ENCODE peak calls at places on chromosomes 12 and 14, in four cellular contexts. One of them, this sample, is unnamed.
A peak's percentile ranks its signal among the peaks of the same experiment; 100 is the strongest.

GRCh38 chr12:125001636-125002035 is 8.2 kb downstream of the BRI3BP start:
- DNase-seq in RWPE1: no peak
- DNase-seq in CD4-positive, alpha-beta T cell: no peak
- DNase-seq in dorsolateral prefrontal cortex: no peak
- DNase-seq in this sample: no peak

GRCh38 chr14:67643671-67644070 is 24.0 kb downstream of the ARG2 start:
- DNase-seq in RWPE1: no peak
- DNase-seq in CD4-positive, alpha-beta T cell: no peak
- DNase-seq in dorsolateral prefrontal cortex: no peak
- DNase-seq in this sample: no peak

GRCh38 chr12:65122661-65123060 is 1.6 kb upstream of the WIF1 start:
- DNase-seq in RWPE1: no peak
- DNase-seq in CD4-positive, alpha-beta T cell: no peak
- DNase-seq in dorsolateral prefrontal cortex: no peak
- DNase-seq in this sample: no peak

GRCh38 chr14:81247271-81247766 is 26.6 kb upstream of the GTF2A1 start:
- DNase-seq in RWPE1: no peak
- DNase-seq in CD4-positive, alpha-beta T cell: no peak
- DNase-seq in dorsolateral prefrontal cortex: no peak
- DNase-seq in this sample: no peak

GRCh38 chr14:72801381-72801812 is 92.5 kb downstream of the DPF3 start:
- DNase-seq in RWPE1: peak; percentile 82
- DNase-seq in CD4-positive, alpha-beta T cell: no peak
- DNase-seq in dorsolateral prefrontal cortex: no peak
- DNase-seq in this sample: no peak

GRCh38 chr14:55240526-55241178 is 30.6 kb upstream of the FBXO34 start:
- DNase-seq in RWPE1: no peak
- DNase-seq in CD4-positive, alpha-beta T cell: no peak
- DNase-seq in dorsolateral prefrontal cortex: no peak
- DNase-seq in this sample: peak; percentile 13

GRCh38 chr12:42696424-42697149 is 107.0 kb upstream of the PRICKLE1 start:
- DNase-seq in RWPE1: no peak
- DNase-seq in CD4-positive, alpha-beta T cell: no peak
- DNase-seq in dorsolateral prefrontal cortex: no peak
- DNase-seq in this sample: no peak

GRCh38 chr14:90808759-90809529 is 7.3 kb downstream of the TTC7B start:
- DNase-seq in RWPE1: no peak
- DNase-seq in CD4-positive, alpha-beta T cell: no peak
- DNase-seq in dorsolateral prefrontal cortex: no peak
- DNase-seq in this sample: no peak

GRCh38 chr14:78135450-78135891 is 34.7 kb upstream of the NRXN3 start:
- DNase-seq in RWPE1: peak; percentile 54
- DNase-seq in CD4-positive, alpha-beta T cell: no peak
- DNase-seq in dorsolateral prefrontal cortex: no peak
- DNase-seq in this sample: no peak

GRCh38 chr12:77686760-77687159 is 143.9 kb upstream of the NAV3 start:
- DNase-seq in RWPE1: no peak
- DNase-seq in CD4-positive, alpha-beta T cell: no peak
- DNase-seq in dorsolateral prefrontal cortex: no peak
- DNase-seq in this sample: no peak
- TF ChIP-seq CTCF in RWPE1: no peak
- TF ChIP-seq CTCF in CD4-positive, alpha-beta T cell: no peak
- TF ChIP-seq CTCF in dorsolateral prefrontal cortex: peak; percentile 18
- TF ChIP-seq CTCF in this sample: peak; percentile 35

GRCh38 chr14:53412819-53413664 is 259.9 kb upstream of the DDHD1 start:
- DNase-seq in RWPE1: peak; percentile 27
- DNase-seq in CD4-positive, alpha-beta T cell: no peak
- DNase-seq in dorsolateral prefrontal cortex: no peak
- DNase-seq in this sample: no peak
- TF ChIP-seq CTCF in RWPE1: peak; percentile 25
- TF ChIP-seq CTCF in CD4-positive, alpha-beta T cell: no peak
- TF ChIP-seq CTCF in dorsolateral prefrontal cortex: no peak
- TF ChIP-seq CTCF in this sample: peak; percentile 54

GRCh38 chr12:71950404-71950803 is 11.8 kb downstream of the TPH2 start:
- DNase-seq in RWPE1: no peak
- DNase-seq in CD4-positive, alpha-beta T cell: no peak
- DNase-seq in dorsolateral prefrontal cortex: no peak
- DNase-seq in this sample: no peak
- TF ChIP-seq CTCF in RWPE1: no peak
- TF ChIP-seq CTCF in CD4-positive, alpha-beta T cell: no peak
- TF ChIP-seq CTCF in dorsolateral prefrontal cortex: no peak
- TF ChIP-seq CTCF in this sample: no peak

GRCh38 chr12:123063535-123063934 is 83.1 kb downstream of the ARL6IP4 start:
- DNase-seq in RWPE1: no peak
- DNase-seq in CD4-positive, alpha-beta T cell: no peak
- DNase-seq in dorsolateral prefrontal cortex: no peak
- DNase-seq in this sample: no peak
- TF ChIP-seq CTCF in RWPE1: no peak
- TF ChIP-seq CTCF in CD4-positive, alpha-beta T cell: no peak
- TF ChIP-seq CTCF in dorsolateral prefrontal cortex: no peak
- TF ChIP-seq CTCF in this sample: peak; percentile 40

GRCh38 chr12:132272706-132273105 is 56.7 kb downstream of the GALNT9 start:
- DNase-seq in RWPE1: no peak
- DNase-seq in CD4-positive, alpha-beta T cell: no peak
- DNase-seq in dorsolateral prefrontal cortex: no peak
- DNase-seq in this sample: no peak

GRCh38 chr12:132275110-132275531 is 54.3 kb downstream of the GALNT9 start:
- DNase-seq in RWPE1: peak; percentile 78
- DNase-seq in CD4-positive, alpha-beta T cell: no peak
- DNase-seq in dorsolateral prefrontal cortex: peak; percentile 77
- DNase-seq in this sample: no peak

GRCh38 chr12:132276066-132276719 is 53.2 kb downstream of the GALNT9 start:
- DNase-seq in RWPE1: no peak
- DNase-seq in CD4-positive, alpha-beta T cell: no peak
- DNase-seq in dorsolateral prefrontal cortex: no peak
- DNase-seq in this sample: no peak

GRCh38 chr12:132275631-132276030 is 53.8 kb downstream of the GALNT9 start:
- DNase-seq in RWPE1: no peak
- DNase-seq in CD4-positive, alpha-beta T cell: no peak
- DNase-seq in dorsolateral prefrontal cortex: no peak
- DNase-seq in this sample: no peak

DNA sequence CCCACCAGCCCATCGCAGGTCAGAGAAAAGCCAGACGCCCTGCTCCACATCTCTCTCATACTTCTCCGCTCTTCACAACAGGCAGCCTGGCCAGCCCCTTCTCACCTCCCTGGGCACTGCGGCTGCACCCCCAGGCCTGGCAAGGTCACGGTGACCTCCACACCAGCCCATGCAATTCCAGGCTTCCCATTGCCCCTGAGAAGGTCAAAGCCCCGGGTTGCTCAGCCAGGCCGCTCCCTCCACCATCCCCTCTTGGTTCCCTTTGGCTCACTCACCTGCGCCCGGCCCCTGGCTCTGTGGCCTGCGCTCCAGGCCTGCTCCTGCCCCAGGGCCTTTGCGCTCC is 55.4 kb downstream of the GALNT9 start:
- DNase-seq in RWPE1: no peak
- DNase-seq in CD4-positive, alpha-beta T cell: no peak
- DNase-seq in dorsolateral prefrontal cortex: no peak
- DNase-seq in this sample: no peak
- TF ChIP-seq CTCF in RWPE1: no peak
- TF ChIP-seq CTCF in CD4-positive, alpha-beta T cell: no peak
- TF ChIP-seq CTCF in dorsolateral prefrontal cortex: no peak
- TF ChIP-seq CTCF in this sample: no peak

GRCh38 chr12:49018282-49019119 is at the start of gene PRKAG1:
- DNase-seq in RWPE1: peak; percentile 99
- DNase-seq in CD4-positive, alpha-beta T cell: peak; percentile 98
- DNase-seq in dorsolateral prefrontal cortex: peak; percentile 97
- DNase-seq in this sample: peak; percentile 90

GRCh38 chr12:49021292-49021915 is 2.8 kb upstream of the PRKAG1 start:
- DNase-seq in RWPE1: no peak
- DNase-seq in CD4-positive, alpha-beta T cell: no peak
- DNase-seq in dorsolateral prefrontal cortex: no peak
- DNase-seq in this sample: no peak

GRCh38 chr12:49020441-49020840 is 1.9 kb upstream of the PRKAG1 start:
- DNase-seq in RWPE1: no peak
- DNase-seq in CD4-positive, alpha-beta T cell: no peak
- DNase-seq in dorsolateral prefrontal cortex: no peak
- DNase-seq in this sample: no peak

GRCh38 chr12:49019120-49019430 is 499 bp upstream of the PRKAG1 start:
- DNase-seq in RWPE1: no peak
- DNase-seq in CD4-positive, alpha-beta T cell: no peak
- DNase-seq in dorsolateral prefrontal cortex: no peak
- DNase-seq in this sample: no peak

DNA sequence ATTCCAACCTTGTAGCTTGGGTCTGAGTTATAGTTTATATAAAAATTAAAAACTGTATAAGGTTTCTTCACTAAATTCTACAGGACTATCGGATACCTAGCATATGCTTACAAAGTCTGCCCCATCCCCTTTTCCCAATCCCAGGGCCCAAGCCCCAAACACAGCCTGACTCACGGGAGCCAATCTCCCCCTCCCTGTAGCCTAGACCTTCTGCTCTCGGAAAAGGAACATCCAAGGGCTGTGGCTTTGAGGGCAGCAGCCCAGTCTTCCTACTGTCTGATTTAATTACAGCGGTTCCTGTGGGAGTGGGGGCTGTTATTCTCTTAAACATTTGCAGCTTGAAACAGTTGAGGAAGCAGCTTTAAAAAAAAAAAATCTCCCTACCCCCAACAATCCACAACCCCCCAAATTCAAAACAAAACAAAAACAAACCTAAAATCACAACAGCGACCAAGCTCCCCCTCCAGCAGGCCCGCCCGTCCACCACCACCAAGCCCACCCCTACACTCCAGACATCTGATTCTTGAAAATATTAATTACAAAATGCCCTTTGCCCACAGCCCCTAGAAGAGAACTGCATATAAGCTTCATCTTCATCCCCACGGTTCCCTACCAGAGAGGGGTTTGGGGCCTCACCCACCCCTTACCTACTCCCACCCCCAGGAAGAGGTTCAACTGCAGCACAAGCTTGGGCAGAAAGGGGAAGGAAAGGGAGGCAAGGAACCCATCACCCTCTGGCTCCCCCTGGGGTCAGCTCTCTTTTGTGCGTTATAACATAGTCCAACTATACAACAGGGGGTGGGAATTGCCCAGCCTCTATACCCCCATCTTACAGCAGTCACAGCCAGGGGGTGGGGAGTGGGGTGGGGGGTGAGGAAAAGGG is 1.1 kb upstream of the PRKAG1 start:
- DNase-seq in RWPE1: peak; percentile 50
- DNase-seq in CD4-positive, alpha-beta T cell: peak; percentile 32
- DNase-seq in dorsolateral prefrontal cortex: no peak
- DNase-seq in this sample: no peak
- TF ChIP-seq CTCF in RWPE1: peak; percentile 15
- TF ChIP-seq CTCF in CD4-positive, alpha-beta T cell: peak; percentile 28
- TF ChIP-seq CTCF in dorsolateral prefrontal cortex: no peak
- TF ChIP-seq CTCF in this sample: peak; percentile 35

DNA sequence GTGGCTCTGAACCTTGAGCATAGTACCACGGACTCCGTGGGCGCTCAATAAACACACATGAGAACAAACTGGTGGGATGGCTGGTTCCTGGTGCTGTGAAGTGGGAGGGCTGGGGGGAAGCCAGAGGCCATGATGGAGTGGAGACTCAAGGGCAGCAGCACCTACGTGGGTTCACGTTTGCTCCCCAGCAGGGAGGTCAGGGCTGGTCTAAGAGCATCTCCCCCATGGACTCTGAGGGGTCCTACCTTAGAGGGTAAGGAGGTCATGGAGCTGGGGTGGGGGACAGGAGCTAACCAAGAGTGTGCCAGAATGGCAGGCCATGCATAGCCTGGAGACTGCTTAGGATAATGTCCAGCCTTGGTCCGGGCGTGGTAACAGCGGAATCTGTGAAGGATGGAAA is 102.9 kb downstream of the PRMT8 start:
- DNase-seq in RWPE1: no peak
- DNase-seq in CD4-positive, alpha-beta T cell: no peak
- DNase-seq in dorsolateral prefrontal cortex: no peak
- DNase-seq in this sample: no peak
- TF ChIP-seq CTCF in RWPE1: no peak
- TF ChIP-seq CTCF in CD4-positive, alpha-beta T cell: no peak
- TF ChIP-seq CTCF in dorsolateral prefrontal cortex: no peak
- TF ChIP-seq CTCF in this sample: no peak

GRCh38 chr12:120586216-120586615 is 5.0 kb upstream of the POP5 start:
- DNase-seq in RWPE1: no peak
- DNase-seq in CD4-positive, alpha-beta T cell: no peak
- DNase-seq in dorsolateral prefrontal cortex: no peak
- DNase-seq in this sample: no peak

GRCh38 chr12:120586860-120587259 is 5.7 kb upstream of the POP5 start:
- DNase-seq in RWPE1: no peak
- DNase-seq in CD4-positive, alpha-beta T cell: no peak
- DNase-seq in dorsolateral prefrontal cortex: no peak
- DNase-seq in this sample: no peak

GRCh38 chr12:120583478-120584030 is 2.4 kb upstream of the POP5 start:
- DNase-seq in RWPE1: peak; percentile 67
- DNase-seq in CD4-positive, alpha-beta T cell: peak; percentile 72
- DNase-seq in dorsolateral prefrontal cortex: peak; percentile 82
- DNase-seq in this sample: peak; percentile 60

GRCh38 chr12:120581998-120582397 is 796 bp upstream of the POP5 start:
- DNase-seq in RWPE1: no peak
- DNase-seq in CD4-positive, alpha-beta T cell: no peak
- DNase-seq in dorsolateral prefrontal cortex: no peak
- DNase-seq in this sample: no peak

GRCh38 chr12:120584343-120585149 is 3.3 kb upstream of the POP5 start:
- DNase-seq in RWPE1: peak; percentile 38
- DNase-seq in CD4-positive, alpha-beta T cell: peak; percentile 57
- DNase-seq in dorsolateral prefrontal cortex: peak; percentile 78
- DNase-seq in this sample: peak; percentile 42
- TF ChIP-seq CTCF in RWPE1: peak; percentile 67
- TF ChIP-seq CTCF in CD4-positive, alpha-beta T cell: no peak
- TF ChIP-seq CTCF in dorsolateral prefrontal cortex: peak; percentile 49
- TF ChIP-seq CTCF in this sample: peak; percentile 44

DNA sequence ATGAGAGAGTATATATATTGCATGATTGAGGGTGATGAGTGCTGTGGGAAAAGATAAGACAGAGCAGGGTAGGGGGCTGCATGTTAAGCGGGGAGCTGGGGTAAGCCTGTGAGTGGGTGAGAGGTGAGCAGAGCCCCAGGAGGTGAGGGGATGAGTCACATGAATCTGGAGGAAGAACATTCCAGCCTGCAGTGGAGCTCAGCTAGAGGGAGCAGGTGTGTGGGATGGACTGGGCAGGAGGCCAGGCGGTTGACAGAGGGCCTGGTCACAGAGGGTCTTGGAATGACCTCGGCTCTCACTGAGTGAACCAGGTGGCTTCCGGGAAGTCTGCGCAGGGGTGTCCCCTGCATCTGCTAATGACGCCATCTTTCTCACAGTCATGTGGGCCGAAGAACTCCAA is 44.4 kb downstream of the GIT2 start:
- DNase-seq in RWPE1: peak; percentile 74
- DNase-seq in CD4-positive, alpha-beta T cell: no peak
- DNase-seq in dorsolateral prefrontal cortex: no peak
- DNase-seq in this sample: no peak
- TF ChIP-seq CTCF in RWPE1: no peak
- TF ChIP-seq CTCF in CD4-positive, alpha-beta T cell: no peak
- TF ChIP-seq CTCF in dorsolateral prefrontal cortex: no peak
- TF ChIP-seq CTCF in this sample: no peak

DNA sequence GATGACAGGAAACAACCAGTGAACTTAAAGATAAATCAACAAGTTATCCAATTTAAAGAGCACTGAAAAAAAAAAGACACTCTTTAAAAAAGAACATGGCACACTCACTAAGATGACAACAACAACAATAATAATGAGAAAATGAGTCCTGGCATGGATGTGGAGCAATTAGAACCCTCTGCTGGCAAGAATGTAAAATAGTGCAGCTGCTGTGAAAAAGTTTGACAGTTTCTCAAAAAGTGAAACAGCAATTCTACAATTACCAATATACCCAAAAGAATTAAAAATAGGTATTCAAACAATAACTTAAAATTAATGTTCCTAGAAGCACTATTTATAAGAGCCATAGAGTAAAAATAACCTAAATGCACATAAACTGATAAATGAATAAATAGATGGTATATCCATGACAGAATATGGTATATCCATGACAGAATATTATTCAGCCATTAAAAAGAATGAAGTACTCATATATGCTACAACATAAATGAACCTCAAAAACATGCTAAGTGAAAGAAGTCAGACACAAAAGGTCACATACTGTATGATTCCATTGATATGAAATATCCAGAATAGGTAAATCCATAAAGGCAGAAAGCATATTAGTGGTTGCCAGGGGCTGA is 49.1 kb upstream of the GPHB5 start:
- DNase-seq in RWPE1: no peak
- DNase-seq in CD4-positive, alpha-beta T cell: no peak
- DNase-seq in dorsolateral prefrontal cortex: no peak
- DNase-seq in this sample: no peak
- TF ChIP-seq CTCF in RWPE1: no peak
- TF ChIP-seq CTCF in CD4-positive, alpha-beta T cell: no peak
- TF ChIP-seq CTCF in dorsolateral prefrontal cortex: no peak
- TF ChIP-seq CTCF in this sample: no peak

This sample was measured in progenitor cell of endocrine pancreas.